ENCODE peak calls at places on chromosomes 2 and 18, in nine cellular contexts. H is AG10803, T is cardiac fibroblast, W is neural crest cell, G is foreskin fibroblast, X is A549, S is endodermal cell, U is testis, N is hepatocyte. L is an unnamed sample.

GRCh38 chr2:205464681-205465080 is 217.6 kb upstream of the NRP2 start:
- DNase-seq in H (no peak), T (no peak), W (no peak), G (no peak), X (no peak), S (peak), U (no peak), N (no peak), L (no peak)

GRCh38 chr2:173898178-173898668 is 67.0 kb downstream of the SP3 start:
- DNase-seq in H (no peak), T (no peak), W (no peak), G (no peak), X (no peak), S (no peak), U (no peak), N (no peak), L (no peak)

GRCh38 chr18:58862851-58863538 is 1.7 kb upstream of the ZNF532 start:
- DNase-seq in H (peak), T (peak), W (peak), G (peak), X (peak), S (peak), U (peak), N (peak), L (peak)

GRCh38 chr2:28368417-28368798 is 24.2 kb upstream of the FOSL2 start:
- DNase-seq in H (no peak), T (no peak), W (no peak), G (no peak), X (no peak), S (peak), U (no peak), N (no peak), L (no peak)

GRCh38 chr18:63207825-63208224 is 111.7 kb downstream of the BCL2 start:
- DNase-seq in H (no peak), T (no peak), W (no peak), G (no peak), X (no peak), S (no peak), U (no peak), N (no peak), L (no peak)

GRCh38 chr2:20584637-20585321 is 66.1 kb downstream of the HS1BP3 start:
- DNase-seq in H (peak), T (peak), W (no peak), G (peak), X (peak), S (peak), U (peak), N (peak), L (peak)

GRCh38 chr2:187547353-187547979 is 6.8 kb downstream of the TFPI start:
- DNase-seq in H (peak), T (peak), W (no peak), G (peak), X (peak), S (peak), U (peak), N (peak), L (peak)

GRCh38 chr2:108905176-108905575 is 83.8 kb downstream of the EDAR start:
- DNase-seq in H (no peak), T (no peak), W (no peak), G (no peak), X (no peak), S (peak), U (no peak), N (no peak), L (no peak)

GRCh38 chr2:103773884-103774283 is 1012.1 kb downstream of the TMEM182 start:
- DNase-seq in H (no peak), T (no peak), W (no peak), G (no peak), X (no peak), S (no peak), U (no peak), N (no peak), L (no peak)

GRCh38 chr2:42192642-42193566 is 23.8 kb downstream of the EML4 start:
- DNase-seq in H (no peak), T (no peak), W (no peak), G (no peak), X (no peak), S (no peak), U (no peak), N (no peak), L (no peak)

GRCh38 chr18:56576826-56577573 is 61.4 kb downstream of the TXNL1 start:
- DNase-seq in H (peak), T (peak), W (no peak), G (no peak), X (no peak), S (peak), U (peak), N (peak), L (no peak)

GRCh38 chr2:110675679-110676078 is 2.2 kb downstream of the BUB1 start:
- DNase-seq in H (no peak), T (no peak), W (no peak), G (no peak), X (no peak), S (no peak), U (no peak), N (no peak), L (no peak)

GRCh38 chr2:222796413-222797103 is 64.3 kb upstream of the ACSL3 start:
- DNase-seq in H (no peak), T (peak), W (no peak), G (peak), X (peak), S (peak), U (no peak), N (peak), L (no peak)

GRCh38 chr2:128236491-128237035 is 82.1 kb downstream of the HS6ST1 start:
- DNase-seq in H (peak), T (peak), W (no peak), G (peak), X (no peak), S (peak), U (no peak), N (no peak), L (peak)

GRCh38 chr2:85394256-85394655 is 15.9 kb downstream of the CAPG start:
- DNase-seq in H (no peak), T (no peak), W (no peak), G (no peak), X (no peak), S (no peak), U (no peak), N (no peak), L (no peak)

GRCh38 chr2:85394976-85395375 is 15.2 kb downstream of the CAPG start:
- DNase-seq in H (no peak), T (no peak), W (no peak), G (no peak), X (no peak), S (no peak), U (no peak), N (no peak), L (no peak)

GRCh38 chr2:85396531-85397470 is 13.4 kb downstream of the CAPG start:
- DNase-seq in H (no peak), T (no peak), W (no peak), G (peak), X (no peak), S (no peak), U (no peak), N (no peak), L (no peak)

GRCh38 chr2:85397925-85398331 is 12.2 kb downstream of the CAPG start:
- DNase-seq in H (no peak), T (no peak), W (no peak), G (no peak), X (no peak), S (no peak), U (no peak), N (no peak), L (no peak)

GRCh38 chr2:85395912-85396475 is 14.2 kb downstream of the CAPG start:
- DNase-seq in H (no peak), T (no peak), W (no peak), G (no peak), X (no peak), S (no peak), U (no peak), N (no peak), L (no peak)
- TF ChIP-seq CTCF in H (no peak), T (no peak), W (no peak), G (no peak), X (no peak), S (no peak), U (no peak), N (no peak), L (no peak)

GRCh38 chr2:141967503-141967902 is 163.3 kb downstream of the LRP1B start:
- DNase-seq in H (no peak), T (no peak), W (no peak), G (no peak), X (no peak), S (no peak), U (no peak), N (no peak), L (no peak)
- TF ChIP-seq CTCF in H (no peak), T (no peak), W (no peak), G (no peak), X (no peak), S (no peak), U (no peak), N (no peak), L (no peak)

DNA sequence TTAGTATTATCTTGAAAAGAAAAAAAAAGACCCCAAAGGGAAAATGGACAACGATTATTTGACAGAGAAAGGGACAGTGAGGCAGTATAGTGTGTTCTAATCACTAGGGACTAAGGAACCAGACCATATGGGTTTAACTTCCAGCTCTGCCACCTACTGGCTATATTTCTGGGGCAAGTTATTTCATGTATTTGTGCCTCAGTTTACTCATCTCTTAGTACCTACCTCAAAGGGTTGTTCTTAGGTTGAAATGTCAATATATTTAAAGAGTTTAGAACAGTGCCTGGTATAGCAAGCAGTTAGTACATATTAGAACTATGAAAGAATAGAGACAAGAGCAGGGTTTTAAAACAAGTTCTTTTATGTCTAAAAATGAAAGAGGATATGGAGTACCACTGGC is 42.7 kb downstream of the PRKD3 start:
- DNase-seq in H (no peak), T (no peak), W (no peak), G (no peak), X (no peak), S (no peak), U (no peak), N (no peak), L (no peak)
- TF ChIP-seq CTCF in H (no peak), T (peak), W (no peak), G (no peak), X (peak), S (peak), U (no peak), N (no peak), L (peak)

DNA sequence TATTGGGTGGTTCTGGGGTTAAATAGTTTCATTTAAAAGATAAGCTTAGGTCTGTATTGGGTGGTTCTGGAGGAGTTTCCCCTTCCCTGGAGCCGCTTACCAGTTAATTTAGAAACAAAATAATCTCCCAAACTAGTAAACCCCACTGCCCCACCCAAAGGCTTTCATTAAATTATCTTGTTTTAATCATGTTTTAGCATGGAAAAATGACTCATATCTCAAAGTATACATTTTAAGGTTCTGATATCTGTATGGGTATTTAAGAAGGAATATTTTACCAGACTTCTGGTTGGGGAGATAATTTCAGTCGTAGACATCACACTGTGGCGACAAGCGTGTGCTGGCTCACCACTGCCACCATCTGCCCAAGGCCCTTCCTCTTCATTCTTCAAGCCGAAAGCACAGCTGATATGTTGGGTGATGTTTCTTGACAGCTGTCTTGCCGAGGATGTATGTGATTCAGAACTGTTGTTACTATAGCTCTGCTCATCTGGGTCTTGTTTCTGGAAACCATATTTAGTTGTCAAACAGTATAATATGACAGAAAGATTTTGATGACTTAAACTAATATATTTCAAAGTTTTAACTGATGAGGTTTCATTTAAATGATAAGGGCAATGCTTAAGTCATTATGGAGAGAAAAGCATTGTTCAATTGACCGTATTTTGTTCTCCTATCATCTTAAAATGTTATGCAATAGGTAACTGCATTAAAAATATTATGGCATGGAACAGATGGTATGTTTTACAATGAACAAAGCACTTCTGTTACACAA is 5.1 kb downstream of the FIGLA start:
- DNase-seq in H (peak), T (peak), W (peak), G (peak), X (peak), S (peak), U (peak), N (peak), L (no peak)
- TF ChIP-seq CTCF in H (peak), T (peak), W (peak), G (peak), X (peak), S (peak), U (no peak), N (peak), L (peak)

GRCh38 chr2:98832172-98832571 is 101.2 kb upstream of the MGAT4A start:
- DNase-seq in H (no peak), T (no peak), W (no peak), G (no peak), X (no peak), S (no peak), U (no peak), N (no peak), L (no peak)
- TF ChIP-seq CTCF in H (no peak), T (no peak), W (no peak), G (no peak), X (no peak), S (no peak), U (no peak), N (no peak), L (no peak)

GRCh38 chr2:209577376-209578357 is 153.8 kb downstream of the MAP2 start:
- DNase-seq in H (peak), T (peak), W (no peak), G (peak), X (peak), S (no peak), U (no peak), N (peak), L (no peak)
- TF ChIP-seq CTCF in H (peak), T (peak), W (peak), G (peak), X (peak), S (peak), U (no peak), N (peak), L (peak)

GRCh38 chr2:58110765-58111164 is 64.2 kb downstream of the VRK2 start:
- DNase-seq in H (no peak), T (no peak), W (no peak), G (no peak), X (peak), S (peak), U (no peak), N (no peak), L (no peak)
- TF ChIP-seq CTCF in H (no peak), T (no peak), W (peak), G (no peak), X (peak), S (peak), U (no peak), N (no peak), L (no peak)

DNA sequence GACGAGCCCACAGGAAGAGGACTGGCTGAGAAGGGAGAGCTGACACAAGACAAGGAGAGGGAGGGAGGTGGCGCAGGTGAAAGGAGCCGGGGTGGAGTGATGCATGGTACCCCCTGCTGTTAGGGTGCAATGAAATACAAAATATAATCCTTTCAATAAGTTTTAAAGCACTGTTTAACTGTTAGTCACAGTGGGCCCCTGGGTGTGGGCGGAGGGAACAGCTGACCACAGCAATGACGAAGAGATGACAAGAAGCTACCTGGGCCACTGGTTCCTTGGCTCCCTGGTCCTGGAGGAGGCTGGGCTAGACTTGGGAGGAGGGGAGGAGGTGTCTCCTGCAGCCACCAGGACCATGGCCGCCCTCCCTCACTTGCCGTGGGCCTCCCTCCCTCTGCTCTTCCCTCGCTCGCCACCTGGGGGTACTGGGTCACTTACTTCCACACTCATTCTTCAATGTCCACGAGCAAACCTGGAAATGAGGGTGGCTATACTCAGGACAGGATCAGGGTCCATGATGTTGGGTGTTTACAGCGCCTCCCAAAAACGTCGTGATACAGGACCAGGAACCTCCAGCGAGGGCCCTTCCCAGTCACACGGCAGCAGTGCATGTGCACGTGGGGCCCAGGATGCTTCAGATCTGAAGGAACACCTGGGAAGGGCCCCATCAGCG is 196.1 kb downstream of the ANKRD30B start:
- DNase-seq in H (no peak), T (no peak), W (no peak), G (no peak), X (no peak), S (no peak), U (no peak), N (no peak), L (no peak)
- TF ChIP-seq CTCF in H (no peak), T (no peak), W (no peak), G (no peak), X (no peak), S (no peak), U (no peak), N (no peak), L (no peak)

L was measured in mammary epithelial cell.